ENCODE peak calls at places on chromosomes 6 and 20, in five cellular contexts. P is IMR-90, L is A549, S is HepG2, A is H1. F is an unnamed sample.

GRCh38 chr6:127463056-127463455 is 3.9 kb upstream of the KIAA0408 start:
- DNase-seq in P (peak; percentile 20), L (no peak), S (no peak), A (no peak), F (no peak)

GRCh38 chr6:130624046-130624445 is 203.2 kb upstream of the SMLR1 start:
- DNase-seq in P (peak; percentile 66), L (no peak), S (no peak), A (no peak), F (no peak)

GRCh38 chr20:59783020-59784010 is 150.1 kb downstream of the SYCP2 start:
- DNase-seq in P (peak; percentile 15), L (peak; percentile 46), S (peak; percentile 55), A (peak; percentile 89), F (peak; percentile 59)

GRCh38 chr6:136718486-136718885 is 73.8 kb downstream of the MAP3K5 start:
- DNase-seq in P (no peak), L (no peak), S (no peak), A (no peak), F (no peak)

GRCh38 chr20:19785173-19785799 is 27.2 kb downstream of the RIN2 start:
- DNase-seq in P (peak; percentile 68), L (peak; percentile 42), S (no peak), A (no peak), F (no peak)

GRCh38 chr6:143157146-143157545 is 96.5 kb downstream of the AIG1 start:
- DNase-seq in P (no peak), L (no peak), S (no peak), A (no peak), F (no peak)

GRCh38 chr6:168075216-168075615 is 3.8 kb downstream of the FRMD1 start:
- DNase-seq in P (no peak), L (no peak), S (no peak), A (no peak), F (no peak)

GRCh38 chr20:45052698-45053440 is 48.1 kb downstream of the KCNS1 start:
- DNase-seq in P (peak; percentile 81), L (no peak), S (no peak), A (no peak), F (no peak)

GRCh38 chr6:108966236-108966635 is 118.0 kb downstream of the ARMC2 start:
- DNase-seq in P (no peak), L (no peak), S (no peak), A (no peak), F (no peak)

GRCh38 chr6:161211380-161212035 is 62.4 kb downstream of the AGPAT4 start:
- DNase-seq in P (no peak), L (peak; percentile 8), S (no peak), A (no peak), F (no peak)

GRCh38 chr6:123616016-123616415 is 20.7 kb downstream of the TRDN start:
- DNase-seq in P (no peak), L (no peak), S (no peak), A (no peak), F (no peak)

GRCh38 chr6:75326557-75327258 is 42.1 kb upstream of the TMEM30A start:
- DNase-seq in P (peak; percentile 71), L (peak; percentile 31), S (no peak), A (no peak), F (no peak)

GRCh38 chr6:117188627-117189201 is 76.6 kb upstream of the VGLL2 start:
- DNase-seq in P (no peak), L (no peak), S (no peak), A (no peak), F (no peak)

GRCh38 chr6:53347250-53347920 is 1.4 kb downstream of the ELOVL5 start:
- DNase-seq in P (peak; percentile 45), L (no peak), S (no peak), A (no peak), F (no peak)

GRCh38 chr6:157563611-157564284 is 182.8 kb downstream of the ZDHHC14 start:
- DNase-seq in P (no peak), L (no peak), S (no peak), A (peak; percentile 42), F (no peak)

GRCh38 chr6:80217799-80218198 is 111.3 kb downstream of the BCKDHB start:
- DNase-seq in P (no peak), L (no peak), S (no peak), A (no peak), F (no peak)

GRCh38 chr6:45746046-45746445 is 269.6 kb downstream of the CLIC5 start:
- DNase-seq in P (peak; percentile 49), L (no peak), S (no peak), A (no peak), F (no peak)

GRCh38 chr20:15236812-15237211 is 899.4 kb upstream of the FLRT3 start:
- DNase-seq in P (peak; percentile 5), L (peak; percentile 74), S (peak; percentile 58), A (peak; percentile 61), F (no peak)

GRCh38 chr20:46568570-46569129 is 18.2 kb upstream of the OCSTAMP start:
- DNase-seq in P (peak; percentile 72), L (no peak), S (peak; percentile 79), A (no peak), F (no peak)

GRCh38 chr20:44610313-44610965 is 28.1 kb downstream of the PKIG start:
- DNase-seq in P (no peak), L (no peak), S (no peak), A (no peak), F (no peak)

GRCh38 chr6:170405311-170405975 is 98.9 kb downstream of the FAM120B start:
- DNase-seq in P (peak; percentile 97), L (no peak), S (no peak), A (no peak), F (no peak)

GRCh38 chr6:97133071-97133470 is 149.9 kb downstream of the MMS22L start:
- DNase-seq in P (no peak), L (no peak), S (no peak), A (no peak), F (no peak)

GRCh38 chr20:52081791-52082190 is 109.8 kb downstream of the ZFP64 start:
- DNase-seq in P (no peak), L (no peak), S (no peak), A (no peak), F (no peak)
- TF ChIP-seq MAFK in P (no peak), L (no peak), S (no peak), A (no peak), F (no peak)

GRCh38 chr6:159645659-159646058 is 47.4 kb downstream of the SOD2 start:
- DNase-seq in P (no peak), L (no peak), S (no peak), A (no peak), F (no peak)

GRCh38 chr6:159642995-159643394 is 50.0 kb downstream of the SOD2 start:
- DNase-seq in P (no peak), L (no peak), S (no peak), A (no peak), F (no peak)

GRCh38 chr6:159646136-159646535 is 46.9 kb downstream of the SOD2 start:
- DNase-seq in P (peak; percentile 24), L (no peak), S (no peak), A (no peak), F (no peak)

GRCh38 chr6:159640722-159641482 is 52.1 kb downstream of the SOD2 start:
- DNase-seq in P (no peak), L (no peak), S (no peak), A (no peak), F (no peak)

GRCh38 chr6:159640322-159640721 is 52.7 kb downstream of the SOD2 start:
- DNase-seq in P (no peak), L (no peak), S (no peak), A (no peak), F (no peak)
- TF ChIP-seq MAFK in P (no peak), L (no peak), S (no peak), A (no peak), F (no peak)

GRCh38 chr20:7853493-7853892 is 86.8 kb downstream of the HAO1 start:
- DNase-seq in P (no peak), L (no peak), S (no peak), A (no peak), F (no peak)

GRCh38 chr20:7855545-7855944 is 84.7 kb downstream of the HAO1 start:
- DNase-seq in P (no peak), L (peak; percentile 8), S (no peak), A (no peak), F (no peak)

GRCh38 chr20:7859371-7859802 is 80.9 kb downstream of the HAO1 start:
- DNase-seq in P (peak; percentile 70), L (peak; percentile 61), S (peak; percentile 47), A (no peak), F (peak; percentile 6)

GRCh38 chr20:7858851-7859250 is 81.4 kb downstream of the HAO1 start:
- DNase-seq in P (no peak), L (no peak), S (no peak), A (no peak), F (no peak)

DNA sequence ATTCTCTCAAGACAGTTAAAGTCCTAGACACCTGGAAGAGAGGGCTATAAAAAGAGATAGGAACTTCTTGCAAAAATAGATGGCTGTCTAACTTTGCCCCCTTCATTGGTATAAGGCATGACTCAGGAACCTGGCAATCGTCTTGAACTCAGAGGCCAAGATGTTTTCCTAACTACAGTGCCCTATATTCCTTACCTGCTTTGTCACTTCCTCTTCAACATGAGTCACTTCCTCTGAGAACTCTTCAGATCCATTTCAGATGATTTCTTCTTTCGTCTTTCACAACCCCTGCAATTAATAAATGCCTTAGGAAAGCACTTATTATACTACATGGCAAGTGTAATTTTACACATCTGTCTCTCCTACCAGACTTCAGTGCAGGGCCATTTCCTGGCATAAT is 83.5 kb downstream of the HAO1 start:
- DNase-seq in P (peak; percentile 69), L (peak; percentile 50), S (no peak), A (no peak), F (no peak)
- TF ChIP-seq MAFK in P (no peak), L (no peak), S (no peak), A (no peak), F (no peak)

GRCh38 chr20:9300534-9300933 is 213.9 kb upstream of the LAMP5 start:
- DNase-seq in P (peak; percentile 24), L (no peak), S (peak; percentile 16), A (no peak), F (no peak)

GRCh38 chr20:9300080-9300479 is 214.3 kb upstream of the LAMP5 start:
- DNase-seq in P (no peak), L (no peak), S (no peak), A (no peak), F (no peak)

GRCh38 chr20:9302073-9302425 is 212.3 kb upstream of the LAMP5 start:
- DNase-seq in P (no peak), L (no peak), S (no peak), A (no peak), F (no peak)

GRCh38 chr20:9298906-9299305 is 215.5 kb upstream of the LAMP5 start:
- DNase-seq in P (no peak), L (no peak), S (no peak), A (no peak), F (no peak)

DNA sequence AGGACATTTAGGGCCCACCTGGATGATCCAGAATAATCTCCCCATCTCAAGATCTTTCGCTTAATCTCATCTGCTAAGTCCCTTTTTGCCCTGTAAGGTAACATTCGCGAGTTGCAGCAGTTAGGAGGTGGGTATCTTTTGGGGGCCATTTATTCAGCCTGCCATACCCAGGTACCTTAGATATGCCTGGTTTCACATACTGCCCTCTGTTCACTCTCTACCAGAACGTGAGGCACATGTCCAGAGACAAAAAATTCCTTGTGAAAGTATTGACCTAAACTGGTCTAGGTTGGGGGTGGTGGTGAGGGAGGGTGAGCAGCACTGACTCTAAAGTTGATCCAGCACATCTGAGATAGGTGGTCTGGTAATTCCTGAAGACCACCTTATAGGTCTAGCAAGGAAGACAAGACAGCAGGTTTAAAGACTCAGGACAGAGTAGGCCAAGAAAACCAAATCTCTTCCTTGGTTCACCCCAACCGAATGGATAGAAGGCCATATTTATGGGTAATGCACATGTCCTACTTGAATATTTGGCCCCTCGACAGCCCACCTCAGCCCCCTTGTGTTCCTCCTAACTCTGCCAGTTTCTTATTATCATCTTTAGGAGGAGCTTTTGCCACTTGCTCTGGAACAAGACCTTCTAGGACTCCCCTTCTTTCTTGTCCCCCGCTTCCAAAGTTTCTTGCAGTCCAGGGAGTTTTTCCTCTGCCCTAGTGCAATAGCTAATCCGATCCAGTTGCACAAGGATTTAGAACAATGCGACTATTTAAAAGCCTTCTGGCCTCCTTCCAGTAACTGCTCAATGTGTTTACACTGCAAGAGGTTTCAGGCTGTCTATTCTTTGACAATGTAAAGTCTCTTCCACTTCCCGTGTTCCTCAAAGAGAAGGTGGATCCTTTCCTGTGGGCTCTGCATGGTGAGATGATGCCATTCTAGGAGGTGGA is 213.0 kb upstream of the LAMP5 start:
- DNase-seq in P (peak; percentile 89), L (peak; percentile 89), S (peak; percentile 99), A (no peak), F (no peak)
- TF ChIP-seq MAFK in P (no peak), L (no peak), S (no peak), A (no peak), F (no peak)

F was measured in K562.